ENCODE peak calls at places on chromosomes 6 and 20, in nine cellular contexts. D is transverse colon; H is mammary epithelial cell; E is naive thymus-derived CD4-positive, alpha-beta T cell; W is CD8-positive, alpha-beta T cell; A is K562; S is fibroblast of lung; V is upper lobe of left lung; G is heart right ventricle. T is an unnamed sample.

GRCh38 chr20:17616480-17617211 is 46.8 kb downstream of the DSTN start:
- DNase-seq in D (peak), S (no peak), A (no peak), V (peak), W (no peak), G (no peak), E (no peak), H (no peak), T (no peak)

GRCh38 chr20:17611540-17612286 is 41.8 kb downstream of the DSTN start:
- DNase-seq in D (peak), H (peak), S (peak), G (no peak), V (no peak), E (peak), W (no peak), A (no peak), T (peak)

GRCh38 chr20:3691897-3692296 is 10.1 kb upstream of the ADAM33 start:
- DNase-seq in E (no peak), W (no peak), S (no peak), H (no peak), A (no peak), D (no peak), G (no peak), V (no peak), T (no peak)

GRCh38 chr20:54188132-54188835 is 14.5 kb upstream of the CYP24A1 start:
- DNase-seq in H (no peak), G (no peak), E (no peak), A (no peak), W (no peak), S (no peak), V (no peak), D (no peak), T (no peak)

GRCh38 chr20:44196278-44196677 is 9.3 kb upstream of the JPH2 start:
- DNase-seq in V (no peak), A (peak), H (no peak), W (no peak), E (no peak), S (no peak), G (no peak), D (no peak), T (no peak)

GRCh38 chr20:9081423-9081966 is 12.6 kb downstream of the PLCB4 start:
- DNase-seq in A (no peak), S (no peak), W (no peak), E (no peak), H (no peak), D (no peak), G (no peak), V (no peak), T (no peak)

GRCh38 chr6:85417336-85417735 is 32.5 kb upstream of the NT5E start:
- DNase-seq in H (peak), W (no peak), E (no peak), V (no peak), G (no peak), D (no peak), S (peak), A (no peak), T (no peak)

GRCh38 chr6:72032056-72032455 is 145.7 kb downstream of the RIMS1 start:
- DNase-seq in G (no peak), E (no peak), W (no peak), V (no peak), H (peak), S (peak), D (no peak), A (no peak), T (no peak)

GRCh38 chr6:69835414-69836179 is 30.8 kb upstream of the COL19A1 start:
- DNase-seq in G (peak), W (no peak), S (peak), H (peak), V (no peak), D (no peak), E (no peak), A (no peak), T (peak)

GRCh38 chr20:50588034-50588736 is 78.0 kb downstream of the PTPN1 start:
- DNase-seq in G (peak), A (peak), E (peak), V (peak), W (peak), H (peak), S (peak), D (peak), T (peak)

GRCh38 chr20:45088247-45088646 is 12.7 kb downstream of the KCNS1 start:
- DNase-seq in D (no peak), E (no peak), S (peak), W (no peak), V (no peak), G (no peak), H (peak), A (no peak), T (no peak)

GRCh38 chr6:142752348-142752747 is 192.6 kb downstream of the HIVEP2 start:
- DNase-seq in S (no peak), D (no peak), W (no peak), V (no peak), H (no peak), G (no peak), A (no peak), E (no peak), T (no peak)

GRCh38 chr20:9140172-9140760 is 71.4 kb downstream of the PLCB4 start:
- DNase-seq in H (no peak), A (peak), E (no peak), D (no peak), W (no peak), G (no peak), S (peak), V (no peak), T (no peak)

GRCh38 chr6:30749554-30750378 is 5.4 kb upstream of the IER3 start:
- DNase-seq in A (no peak), V (no peak), E (no peak), S (no peak), G (no peak), W (no peak), H (peak), D (peak), T (no peak)

GRCh38 chr20:12171927-12172581 is 254.4 kb downstream of the BTBD3 start:
- DNase-seq in S (peak), G (peak), H (peak), W (no peak), V (no peak), A (no peak), E (no peak), D (no peak), T (no peak)

GRCh38 chr6:2853766-2854393 is 12.2 kb upstream of the SERPINB1 start:
- DNase-seq in W (peak), H (peak), S (peak), A (peak), D (peak), G (no peak), V (peak), E (no peak), T (peak)

GRCh38 chr20:23668477-23668951 is 20.3 kb downstream of the CST4 start:
- DNase-seq in V (peak), W (peak), G (peak), E (no peak), S (peak), D (peak), A (peak), H (peak), T (no peak)

GRCh38 chr6:3876866-3877265 is 27.7 kb downstream of the FAM50B start:
- DNase-seq in S (no peak), A (no peak), E (no peak), V (no peak), G (no peak), D (no peak), W (no peak), H (no peak), T (no peak)

GRCh38 chr20:31666258-31667042 is 28.7 kb downstream of the COX4I2 start:
- DNase-seq in G (peak), V (peak), A (peak), S (no peak), H (no peak), E (no peak), W (peak), D (peak), T (peak)

GRCh38 chr6:150685860-150686259 is 86.2 kb downstream of the PLEKHG1 start:
- DNase-seq in G (no peak), E (no peak), A (peak), V (peak), W (peak), D (peak), H (peak), S (no peak), T (peak)

GRCh38 chr6:169045486-169045885 is 208.2 kb downstream of the THBS2 start:
- DNase-seq in E (no peak), D (no peak), A (no peak), V (no peak), H (no peak), G (no peak), W (no peak), S (no peak), T (no peak)

GRCh38 chr6:41655706-41656668 is 17.7 kb downstream of the MDFI start:
- DNase-seq in D (no peak), G (no peak), H (peak), A (no peak), V (no peak), W (no peak), S (peak), E (no peak), T (no peak)

GRCh38 chr20:38181207-38181693 is 16.2 kb upstream of the TGM2 start:
- DNase-seq in V (peak), G (no peak), A (no peak), W (no peak), H (no peak), E (no peak), S (no peak), D (no peak), T (no peak)

GRCh38 chr6:117317261-117317660 is 51.9 kb downstream of the VGLL2 start:
- DNase-seq in H (peak), A (no peak), G (no peak), W (no peak), V (no peak), D (no peak), E (no peak), S (peak), T (no peak)

GRCh38 chr6:10141756-10142443 is 273.0 kb downstream of the TFAP2A start:
- DNase-seq in A (no peak), H (no peak), E (no peak), G (no peak), S (no peak), V (no peak), W (no peak), D (no peak), T (no peak)

GRCh38 chr20:728022-728944 is 40.0 kb downstream of the SLC52A3 start:
- DNase-seq in H (no peak), A (peak), V (peak), D (peak), E (peak), G (peak), S (peak), W (peak), T (no peak)

GRCh38 chr6:31416394-31417014 is 13.1 kb downstream of the MICA start:
- DNase-seq in W (no peak), D (no peak), H (no peak), V (no peak), A (no peak), S (no peak), E (no peak), G (no peak), T (no peak)

GRCh38 chr6:90940812-90941481 is 354.1 kb upstream of the MAP3K7 start:
- DNase-seq in D (no peak), G (no peak), H (peak), W (no peak), A (peak), V (no peak), E (no peak), S (peak), T (peak)

GRCh38 chr6:107271208-107271790 is 156.0 kb upstream of the BEND3 start:
- DNase-seq in H (no peak), S (no peak), G (no peak), A (no peak), W (no peak), V (no peak), D (no peak), E (no peak), T (no peak)

GRCh38 chr6:135280375-135281136 is 99.4 kb downstream of the MYB start:
- DNase-seq in G (no peak), S (peak), D (no peak), H (no peak), W (no peak), V (no peak), E (no peak), A (no peak), T (no peak)

GRCh38 chr6:170308761-170309160 is 2.2 kb downstream of the FAM120B start:
- DNase-seq in E (no peak), W (no peak), S (no peak), A (no peak), V (no peak), D (no peak), G (no peak), H (no peak), T (no peak)

GRCh38 chr6:97275809-97276208 is 7.2 kb downstream of the MMS22L start:
- DNase-seq in G (no peak), S (no peak), D (no peak), V (no peak), A (no peak), H (no peak), E (no peak), W (no peak), T (no peak)

GRCh38 chr20:38840053-38840893 is 34.8 kb downstream of the PPP1R16B start:
- DNase-seq in H (no peak), W (no peak), V (peak), G (no peak), E (no peak), A (peak), D (no peak), S (no peak), T (no peak)

GRCh38 chr20:62707981-62708521 is 585 bp upstream of the NTSR1 start:
- DNase-seq in E (no peak), G (no peak), H (no peak), V (no peak), S (no peak), A (peak), W (no peak), D (no peak), T (no peak)

GRCh38 chr6:116887168-116887567 is 10.1 kb downstream of the RFX6 start:
- DNase-seq in W (no peak), V (no peak), S (no peak), G (no peak), A (no peak), H (no peak), E (no peak), D (no peak), T (no peak)

GRCh38 chr6:167493961-167494697 is 169.2 kb downstream of the TTLL2 start:
- DNase-seq in S (no peak), V (no peak), H (no peak), A (no peak), D (peak), G (peak), W (no peak), E (no peak), T (no peak)

GRCh38 chr6:158328446-158328845 is 16.2 kb downstream of the TULP4 start:
- DNase-seq in W (no peak), E (no peak), S (no peak), H (no peak), G (no peak), A (no peak), V (no peak), D (peak), T (no peak)

GRCh38 chr6:143941852-143942627 is 66.0 kb downstream of the PLAGL1 start:
- DNase-seq in D (peak), V (peak), A (peak), H (peak), W (peak), E (peak), G (no peak), S (peak), T (peak)

GRCh38 chr6:128350416-128351254 is 169.8 kb downstream of the PTPRK start:
- DNase-seq in S (peak), G (no peak), A (no peak), V (no peak), D (no peak), E (no peak), H (peak), W (no peak), T (no peak)

GRCh38 chr6:16591681-16592549 is 169.3 kb downstream of the ATXN1 start:
- DNase-seq in W (no peak), D (no peak), S (no peak), V (no peak), A (no peak), G (no peak), H (no peak), E (no peak), T (no peak)

GRCh38 chr6:127120787-127121636 is 2.5 kb downstream of the RSPO3 start:
- DNase-seq in S (peak), G (peak), V (peak), D (peak), W (peak), E (no peak), H (peak), A (peak), T (peak)

GRCh38 chr6:127120109-127120786 is 1.8 kb downstream of the RSPO3 start:
- DNase-seq in V (no peak), H (no peak), G (no peak), S (no peak), E (no peak), D (no peak), A (no peak), W (no peak), T (peak)

GRCh38 chr6:127118505-127119360 is at the start of gene RSPO3:
- DNase-seq in S (peak), A (no peak), G (no peak), V (peak), E (no peak), H (peak), D (peak), W (no peak), T (no peak)

GRCh38 chr6:127117979-127118504 is 429 bp upstream of the RSPO3 start:
- DNase-seq in A (no peak), W (no peak), H (no peak), E (no peak), G (no peak), D (no peak), S (peak), V (no peak), T (no peak)

DNA sequence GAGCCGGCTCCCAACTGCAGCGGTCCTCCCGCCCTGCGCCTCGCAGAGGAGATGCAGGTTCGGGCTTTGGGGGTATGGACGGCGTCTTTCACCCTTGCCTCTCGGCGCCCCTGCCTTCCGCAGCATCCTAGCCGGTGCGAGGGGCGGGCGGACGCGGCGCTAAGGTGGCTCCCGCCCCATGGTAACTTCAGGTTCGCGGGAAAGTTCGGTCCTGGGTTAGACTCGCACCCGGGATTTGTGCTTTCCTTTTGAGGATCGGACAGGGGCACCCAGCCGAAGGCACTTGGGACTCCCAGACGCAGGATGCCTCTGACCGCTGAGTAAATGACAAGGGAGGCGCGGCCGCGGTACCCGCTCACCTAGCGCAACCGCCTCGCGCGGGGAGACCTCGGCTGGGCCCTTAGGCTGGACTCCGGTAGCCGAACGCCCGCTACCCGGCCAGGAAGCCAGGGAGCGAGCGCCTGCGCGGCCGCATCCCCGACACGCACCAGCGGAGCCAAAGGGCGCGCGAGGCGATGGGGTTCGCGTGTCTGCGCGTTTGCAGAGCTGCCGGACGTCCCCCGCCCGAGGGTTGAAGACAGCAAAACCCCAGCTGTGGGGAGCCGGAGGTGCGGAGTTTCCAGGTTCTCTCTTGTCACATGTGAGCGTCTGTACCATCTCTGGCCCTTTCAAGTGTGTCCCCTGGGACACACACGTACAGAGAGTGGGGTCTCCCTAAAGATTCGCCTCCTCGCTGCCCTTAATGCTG is 1.1 kb downstream of the RSPO3 start:
- DNase-seq in G (no peak), W (no peak), S (peak), H (peak), V (no peak), E (no peak), A (no peak), D (no peak), T (no peak)
- H3K4me3 ChIP-seq in G (peak), W (peak), S (peak), H (no peak), V (peak), E (no peak), A (no peak), D (peak), T (no peak)

DNA sequence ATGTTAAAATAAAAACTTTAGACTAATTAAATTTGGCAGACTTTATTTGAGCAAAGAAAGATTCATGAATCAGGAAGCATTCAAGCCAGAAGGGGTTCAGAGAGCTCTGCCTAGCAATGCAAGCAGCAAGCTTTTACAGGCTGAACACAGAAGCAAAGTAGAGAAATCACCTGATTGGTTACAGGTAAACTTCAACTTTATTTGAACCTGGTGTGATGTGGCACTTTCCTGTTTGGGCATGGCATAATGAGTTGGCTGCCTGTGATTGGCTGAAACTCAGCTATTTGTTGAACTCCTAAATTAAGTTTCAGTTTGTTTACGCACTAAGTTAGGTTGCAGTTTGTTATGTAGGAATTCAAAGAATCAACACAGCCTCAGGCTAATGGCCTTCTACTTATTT is 123.0 kb upstream of the TMEM170B start:
- DNase-seq in E (no peak), H (peak), A (no peak), S (no peak), G (no peak), W (peak), D (no peak), V (peak), T (peak)
- H3K27ac ChIP-seq in E (no peak), H (peak), A (no peak), S (no peak), G (no peak), W (no peak), D (no peak), V (peak), T (no peak)

GRCh38 chr6:108293527-108294296 is 1.1 kb upstream of the AFG1L start:
- DNase-seq in D (no peak), S (no peak), W (no peak), E (no peak), A (no peak), G (no peak), V (no peak), H (no peak), T (no peak)
- H3K4me3 ChIP-seq in D (no peak), S (no peak), W (peak), E (peak), A (peak), G (peak), V (peak), H (peak), T (peak)

DNA sequence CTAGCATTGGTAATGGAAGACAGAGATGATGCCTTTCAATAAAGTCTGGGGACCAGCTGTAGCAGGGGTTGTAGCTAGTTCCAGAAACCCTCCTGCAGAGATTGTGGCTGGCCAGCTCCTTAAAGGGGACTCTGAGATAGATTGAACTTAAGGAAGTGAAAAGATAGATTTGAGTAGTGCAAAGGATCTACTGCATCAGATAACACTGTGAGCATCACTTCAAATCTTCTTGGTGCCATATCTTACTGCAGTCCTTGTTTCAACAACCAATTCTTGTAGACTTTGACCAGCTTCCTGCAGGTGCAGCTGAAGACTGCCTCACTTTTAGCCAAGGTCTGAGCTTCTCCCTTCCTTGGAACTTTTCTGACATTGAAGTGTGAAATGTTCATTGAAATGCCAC is 14.8 kb upstream of the CEP162 start:
- DNase-seq in E (no peak), D (no peak), A (no peak), V (no peak), H (no peak), S (no peak), G (no peak), W (no peak), T (no peak)
- H3K27ac ChIP-seq in E (no peak), D (no peak), A (no peak), V (no peak), H (no peak), S (no peak), G (no peak), W (no peak), T (no peak)

GRCh38 chr6:6005467-6006427 is 978 bp downstream of the NRN1 start:
- DNase-seq in S (no peak), W (no peak), G (no peak), D (no peak), E (no peak), A (no peak), H (no peak), V (no peak), T (no peak)
- H3K4me3 ChIP-seq in S (no peak), W (no peak), G (peak), D (no peak), E (no peak), A (no peak), H (no peak), V (peak), T (no peak)

T was measured in CD4-positive, alpha-beta memory T cell.